ENCODE peak calls at places on chromosomes 5 and 9, in seven cellular contexts. M is uterus, F is left ventricle myocardium inferior, J is ovary, R is lung, D is tibial artery, B is heart right ventricle. Q is an unnamed sample.

GRCh38 chr5:17235736-17236330 is 18.4 kb downstream of the BASP1 start:
- DNase-seq in M (no peak), F (no peak), J (no peak), R (no peak), D (peak; percentile 29), B (no peak), Q (no peak)

GRCh38 chr9:110918316-110919054 is 119.8 kb downstream of the LPAR1 start:
- DNase-seq in M (no peak), F (no peak), J (no peak), R (no peak), D (no peak), B (no peak), Q (no peak)

GRCh38 chr9:135047026-135047350 is 40.5 kb upstream of the OLFM1 start:
- DNase-seq in M (no peak), F (no peak), J (no peak), R (no peak), D (no peak), B (no peak), Q (no peak)

GRCh38 chr9:132042324-132042723 is 37.3 kb downstream of the MED27 start:
- DNase-seq in M (no peak), F (no peak), J (no peak), R (no peak), D (no peak), B (no peak), Q (no peak)

GRCh38 chr5:96565843-96566242 is 96.3 kb upstream of the CAST start:
- DNase-seq in M (no peak), F (no peak), J (no peak), R (no peak), D (no peak), B (no peak), Q (no peak)

GRCh38 chr5:132760601-132761317 is 13.5 kb downstream of the CCNI2 start:
- DNase-seq in M (no peak), F (no peak), J (no peak), R (no peak), D (no peak), B (no peak), Q (no peak)

GRCh38 chr5:119063579-119064379 is 7.1 kb upstream of the DMXL1 start:
- DNase-seq in M (no peak), F (no peak), J (no peak), R (no peak), D (no peak), B (no peak), Q (no peak)

GRCh38 chr5:38923661-38924451 is 78.0 kb downstream of the OSMR start:
- DNase-seq in M (no peak), F (no peak), J (no peak), R (no peak), D (no peak), B (no peak), Q (no peak)

GRCh38 chr5:168284809-168285208 is 6.6 kb upstream of the WWC1 start:
- DNase-seq in M (no peak), F (no peak), J (no peak), R (no peak), D (no peak), B (no peak), Q (no peak)

GRCh38 chr5:72101828-72102227 is 5.4 kb upstream of the MAP1B start:
- DNase-seq in M (no peak), F (no peak), J (no peak), R (no peak), D (no peak), B (no peak), Q (no peak)

GRCh38 chr5:177433658-177434217 is 7.3 kb downstream of the GRK6 start:
- DNase-seq in M (no peak), F (no peak), J (no peak), R (no peak), D (no peak), B (no peak), Q (no peak)

GRCh38 chr5:53373420-53374188 is 106.8 kb upstream of the FST start:
- DNase-seq in M (no peak), F (no peak), J (no peak), R (no peak), D (no peak), B (no peak), Q (no peak)

GRCh38 chr5:124724357-124725039 is 21.9 kb downstream of the ZNF608 start:
- DNase-seq in M (no peak), F (no peak), J (no peak), R (no peak), D (no peak), B (no peak), Q (no peak)

GRCh38 chr9:21681641-21682040 is 120.8 kb upstream of the MTAP start:
- DNase-seq in M (no peak), F (no peak), J (no peak), R (no peak), D (no peak), B (no peak), Q (no peak)

GRCh38 chr9:94649100-94649855 is 10.0 kb upstream of the FBP1 start:
- DNase-seq in M (no peak), F (no peak), J (no peak), R (peak; percentile 41), D (no peak), B (no peak), Q (no peak)

GRCh38 chr5:23314827-23315226 is 192.6 kb upstream of the PRDM9 start:
- DNase-seq in M (no peak), F (no peak), J (no peak), R (no peak), D (no peak), B (no peak), Q (no peak)

GRCh38 chr9:4214506-4214905 is 85.4 kb downstream of the GLIS3 start:
- DNase-seq in M (no peak), F (no peak), J (no peak), R (no peak), D (no peak), B (no peak), Q (no peak)

GRCh38 chr9:38347946-38348345 is 44.6 kb upstream of the ALDH1B1 start:
- DNase-seq in M (no peak), F (no peak), J (no peak), R (no peak), D (no peak), B (no peak), Q (peak; percentile 41)

DNA sequence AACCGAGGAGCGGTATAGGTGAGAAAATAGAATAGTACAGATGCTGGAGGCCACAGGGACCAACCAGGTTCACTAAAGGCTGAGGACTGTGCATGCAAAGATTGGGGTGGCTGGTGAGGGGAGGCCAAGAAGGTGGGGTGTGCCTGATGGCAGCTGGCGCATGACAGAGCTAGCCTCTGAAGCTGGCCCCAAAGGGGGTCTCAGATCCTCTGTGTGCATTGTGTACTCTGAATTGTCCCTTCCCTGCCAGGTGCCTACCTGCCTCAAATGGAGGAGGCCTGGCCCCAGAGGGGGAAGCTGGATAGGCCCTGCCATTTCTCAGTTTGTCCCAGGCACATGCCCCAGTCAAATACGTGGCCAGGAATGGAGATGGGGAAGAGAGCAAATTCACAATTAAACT is 63.1 kb downstream of the CRB2 start:
- DNase-seq in M (no peak), F (no peak), J (no peak), R (no peak), D (no peak), B (no peak), Q (no peak)
- H3K4me1 ChIP-seq in M (no peaks in the 10 kb centered on the region), F (no peaks in the 10 kb centered on the region), J (peaks cover 4% of the 10 kb centered on the region), R (no peaks in the 10 kb centered on the region), D (no peaks in the 10 kb centered on the region), B (no peaks in the 10 kb centered on the region), Q (no peaks in the 10 kb centered on the region)

GRCh38 chr9:81976351-81976750 is 12.2 kb upstream of the SPATA31D1 start:
- DNase-seq in M (no peak), F (no peak), J (no peak), R (no peak), D (no peak), B (no peak), Q (no peak)
- H3K4me3 ChIP-seq in M (no peak overlapping the region), F (no peak overlapping the region), J (no peak overlapping the region), R (no peak overlapping the region), D (no peak overlapping the region), B (no peak overlapping the region), Q (no peak overlapping the region)

GRCh38 chr5:92687793-92688467 is 893.1 kb downstream of the NR2F1-AS1 start:
- DNase-seq in M (no peak), F (no peak), J (no peak), R (no peak), D (no peak), B (no peak), Q (no peak)
- H3K27ac ChIP-seq in M (no peak overlapping the region), F (no peak overlapping the region), J (no peak overlapping the region), R (no peak overlapping the region), D (no peak overlapping the region), B (no peak overlapping the region), Q (no peak overlapping the region)

GRCh38 chr5:147481857-147482256 is 28.0 kb downstream of the DPYSL3 start:
- DNase-seq in M (no peak), F (no peak), J (no peak), R (no peak), D (no peak), B (no peak), Q (no peak)
- H3K4me1 ChIP-seq in M (no peaks in the 10 kb centered on the region), F (peaks cover 63% of the 10 kb centered on the region), J (peaks cover 19% of the 10 kb centered on the region), R (peaks cover 15% of the 10 kb centered on the region), D (no peaks in the 10 kb centered on the region), B (peaks cover 9% of the 10 kb centered on the region), Q (peaks cover 10% of the 10 kb centered on the region)

GRCh38 chr9:2264081-2264480 is 248.9 kb downstream of the SMARCA2 start:
- DNase-seq in M (no peak), F (no peak), J (no peak), R (no peak), D (no peak), B (no peak), Q (no peak)
- H3K4me3 ChIP-seq in M (no peak overlapping the region), F (no peak overlapping the region), J (no peak overlapping the region), R (no peak overlapping the region), D (no peak overlapping the region), B (no peak overlapping the region), Q (no peak overlapping the region)

GRCh38 chr5:107700486-107700885 is 29.7 kb upstream of the EFNA5 start:
- DNase-seq in M (no peak), F (no peak), J (no peak), R (no peak), D (no peak), B (no peak), Q (no peak)

GRCh38 chr5:107704686-107705389 is 34.1 kb upstream of the EFNA5 start:
- DNase-seq in M (no peak), F (no peak), J (no peak), R (no peak), D (no peak), B (no peak), Q (no peak)

DNA sequence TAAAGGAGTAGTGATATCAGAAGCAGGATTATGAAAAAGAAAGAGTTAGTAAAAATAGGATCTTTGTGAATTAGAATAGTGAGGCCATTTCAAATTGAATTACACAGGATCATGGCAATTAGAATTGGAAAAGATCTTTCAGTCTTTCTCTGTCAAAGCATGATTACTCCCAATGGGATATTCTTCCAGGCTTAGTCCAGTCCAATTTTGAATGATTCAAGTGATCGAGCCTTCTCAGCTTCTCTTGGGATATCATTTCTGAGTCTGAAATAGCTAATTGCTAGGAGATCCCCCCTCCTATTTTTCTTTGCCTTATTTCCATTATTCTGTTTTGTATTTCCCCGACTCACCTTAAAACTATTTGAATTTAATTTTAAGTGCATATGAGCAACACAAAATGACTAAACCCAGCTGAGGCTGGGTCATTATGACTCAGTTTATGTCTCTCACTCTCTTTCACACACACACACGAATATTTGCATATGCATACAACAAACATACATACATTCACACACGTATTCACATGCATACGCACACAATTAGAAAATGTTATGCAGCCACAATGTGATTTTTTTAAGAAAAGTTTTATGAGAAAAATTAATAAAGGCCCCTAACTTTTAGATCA is 34.8 kb upstream of the EFNA5 start:
- DNase-seq in M (no peak), F (no peak), J (no peak), R (no peak), D (no peak), B (no peak), Q (no peak)
- H3K27ac ChIP-seq in M (no peak overlapping the region), F (no peak overlapping the region), J (no peak overlapping the region), R (no peak overlapping the region), D (no peak overlapping the region), B (no peak overlapping the region), Q (no peak overlapping the region)

Q was measured in ascending aorta.